ENCODE peak calls at places on chromosome 10, in four cellular contexts. L is uterus, H is thyroid gland, V is GM23248. P is an unnamed sample. For H3K4me1 and H3K36me3, the result is how much of the 10 kb centered on the place peaks cover.

GRCh38 chr10:132702601-132703304 is 83.2 kb downstream of the NKX6-2 start:
- DNase-seq in L (no peak), H (no peak), V (no peak), P (no peak)

GRCh38 chr10:373516-374309 is 238.5 kb downstream of the ZMYND11 start:
- DNase-seq in L (peak), H (peak), V (peak), P (peak)

GRCh38 chr10:15791816-15792524 is 68.3 kb downstream of the MINDY3 start:
- DNase-seq in V (peak), L (peak), H (no peak), P (no peak)

GRCh38 chr10:127195041-127195506 is 1.3 kb downstream of the INSYN2A start:
- DNase-seq in L (no peak), H (no peak), V (peak), P (no peak)

GRCh38 chr10:106571216-106571954 is 593.1 kb downstream of the SORCS1 start:
- DNase-seq in V (peak), L (no peak), H (no peak), P (peak)

GRCh38 chr10:90289037-90289436 is 568.8 kb downstream of the HTR7 start:
- DNase-seq in L (no peak), H (no peak), V (no peak), P (no peak)

GRCh38 chr10:118047363-118047719 is 600 bp upstream of the RAB11FIP2 start:
- DNase-seq in H (peak), V (peak), L (peak), P (no peak)

GRCh38 chr10:60425392-60426110 is 35.9 kb upstream of the ANK3 start:
- DNase-seq in H (no peak), V (peak), L (no peak), P (peak)

GRCh38 chr10:66837335-66837734 is 88.5 kb upstream of the LRRTM3 start:
- DNase-seq in L (no peak), V (no peak), H (no peak), P (no peak)

GRCh38 chr10:12418000-12418399 is 68.7 kb downstream of the CAMK1D start:
- DNase-seq in H (peak), V (peak), L (peak), P (no peak)

GRCh38 chr10:107834706-107835105 is 670.2 kb upstream of the SORCS1 start:
- DNase-seq in H (no peak), V (peak), L (no peak), P (no peak)

GRCh38 chr10:3010819-3011422 is 56.4 kb upstream of the PFKP start:
- DNase-seq in V (no peak), L (no peak), H (no peak), P (no peak)

GRCh38 chr10:133033742-133034048 is 54.0 kb upstream of the ADGRA1 start:
- DNase-seq in H (no peak), V (no peak), L (no peak), P (no peak)

GRCh38 chr10:126216221-126216701 is 172.0 kb downstream of the ADAM12 start:
- DNase-seq in V (peak), H (no peak), L (peak), P (peak)

GRCh38 chr10:96724621-96725020 is 4.3 kb upstream of the PIK3AP1 start:
- DNase-seq in H (no peak), V (no peak), L (no peak), P (no peak)

GRCh38 chr10:74223755-74224530 is 72.9 kb downstream of the ADK start:
- DNase-seq in L (no peak), V (peak), H (no peak), P (no peak)

GRCh38 chr10:121070257-121070656 is 219.1 kb downstream of the WDR11 start:
- DNase-seq in H (no peak), V (no peak), L (no peak), P (peak)

GRCh38 chr10:90293629-90294028 is 564.2 kb downstream of the HTR7 start:
- DNase-seq in L (no peak), V (no peak), H (no peak), P (no peak)

GRCh38 chr10:88138319-88138848 is 275.0 kb downstream of the PTEN start:
- DNase-seq in V (no peak), L (no peak), H (no peak), P (no peak)

GRCh38 chr10:63887026-63887589 is 365.9 kb downstream of the REEP3 start:
- DNase-seq in L (no peak), V (no peak), H (no peak), P (no peak)

GRCh38 chr10:123766012-123766411 is 99.9 kb downstream of the GPR26 start:
- DNase-seq in V (no peak), L (no peak), H (no peak), P (no peak)

GRCh38 chr10:7333995-7334964 is 76.6 kb downstream of the SFMBT2 start:
- DNase-seq in H (no peak), L (no peak), V (no peak), P (no peak)

GRCh38 chr10:43868952-43869351 is 220.3 kb upstream of the ZNF32 start:
- DNase-seq in H (no peak), L (no peak), V (no peak), P (no peak)

GRCh38 chr10:8050561-8051108 is 3.9 kb upstream of the GATA3 start:
- DNase-seq in L (no peak), H (no peak), V (peak), P (peak)

GRCh38 chr10:111126981-111127848 is 50.4 kb downstream of the ADRA2A start:
- DNase-seq in H (no peak), L (no peak), V (no peak), P (no peak)

GRCh38 chr10:115844592-115844991 is 428.4 kb downstream of the GFRA1 start:
- DNase-seq in V (no peak), L (no peak), H (no peak), P (no peak)

GRCh38 chr10:11685787-11686218 is 56.4 kb upstream of the ECHDC3 start:
- DNase-seq in H (peak), V (peak), L (peak), P (peak)

GRCh38 chr10:60810437-60811182 is 32.3 kb downstream of the CDK1 start:
- DNase-seq in V (peak), H (no peak), L (no peak), P (no peak)

GRCh38 chr10:34978080-34978479 is 112.1 kb downstream of the CUL2 start:
- DNase-seq in H (no peak), V (no peak), L (no peak), P (no peak)

GRCh38 chr10:114257488-114257887 is 18.4 kb downstream of the VWA2 start:
- DNase-seq in L (no peak), H (no peak), V (no peak), P (no peak)

GRCh38 chr10:21964983-21965665 is 38.4 kb downstream of the DNAJC1 start:
- DNase-seq in L (no peak), H (no peak), V (no peak), P (no peak)

GRCh38 chr10:133357293-133358151 is at the start of gene FUOM:
- DNase-seq in L (peak), V (peak), H (peak), P (peak)

GRCh38 chr10:33337335-33337854 is 2.9 kb upstream of the NRP1 start:
- DNase-seq in H (peak), V (peak), L (peak), P (peak)

GRCh38 chr10:11488126-11488525 is 123.3 kb downstream of the USP6NL start:
- DNase-seq in V (no peak), H (peak), L (no peak), P (no peak)

GRCh38 chr10:62384447-62385081 is 10.4 kb downstream of the ZNF365 start:
- DNase-seq in H (no peak), V (peak), L (no peak), P (no peak)
- H3K4me3 ChIP-seq in H (no peak), V (peak), L (no peak), P (no peak)

GRCh38 chr10:17004801-17005380 is 124.7 kb downstream of the CUBN start:
- DNase-seq in H (no peak), L (no peak), V (no peak), P (no peak)

GRCh38 chr10:17007381-17007780 is 122.2 kb downstream of the CUBN start:
- DNase-seq in H (no peak), L (no peak), V (no peak), P (no peak)

GRCh38 chr10:17006631-17007161 is 122.9 kb downstream of the CUBN start:
- DNase-seq in V (peak), H (peak), L (no peak), P (no peak)

GRCh38 chr10:17007836-17008235 is 121.8 kb downstream of the CUBN start:
- DNase-seq in H (no peak), V (no peak), L (no peak), P (no peak)

GRCh38 chr10:17005621-17006566 is 123.7 kb downstream of the CUBN start:
- DNase-seq in H (no peak), V (peak), L (no peak), P (no peak)
- H3K4me1 ChIP-seq in H (half or more), V (half or more), L (under half), P (under half)

DNA sequence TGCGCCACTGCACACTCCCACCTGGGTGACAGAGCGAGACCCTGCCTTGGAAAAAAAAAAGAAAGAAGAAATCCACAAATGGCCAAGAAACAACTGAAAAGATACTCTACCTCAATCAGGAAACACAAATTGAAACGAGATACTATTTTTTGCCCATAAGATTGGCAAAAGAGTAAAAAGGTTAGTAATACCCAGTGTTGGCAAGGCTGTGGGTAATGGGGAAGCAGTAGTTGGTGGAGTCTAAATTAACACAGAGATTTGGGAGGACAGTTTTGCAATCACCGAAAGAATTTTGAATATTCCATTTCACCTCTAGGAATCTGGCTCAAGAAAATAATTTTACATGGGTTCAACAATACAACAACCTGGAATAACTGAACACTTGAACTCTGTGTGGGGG is 19.9 kb downstream of the ABRAXAS2 start:
- DNase-seq in H (no peak), V (no peak), L (no peak), P (no peak)
- H3K36me3 ChIP-seq in H (under half), V (under half), L (under half), P (under half)

GRCh38 chr10:48439581-48440041 is 133.1 kb downstream of the MAPK8 start:
- DNase-seq in V (peak), L (no peak), H (peak), P (no peak)

GRCh38 chr10:48442090-48442808 is 135.8 kb downstream of the MAPK8 start:
- DNase-seq in H (no peak), L (no peak), V (no peak), P (no peak)

GRCh38 chr10:48439031-48439430 is 132.6 kb downstream of the MAPK8 start:
- DNase-seq in V (peak), H (no peak), L (no peak), P (no peak)

GRCh38 chr10:48442809-48443177 is 136.3 kb downstream of the MAPK8 start:
- DNase-seq in L (no peak), H (no peak), V (no peak), P (no peak)

DNA sequence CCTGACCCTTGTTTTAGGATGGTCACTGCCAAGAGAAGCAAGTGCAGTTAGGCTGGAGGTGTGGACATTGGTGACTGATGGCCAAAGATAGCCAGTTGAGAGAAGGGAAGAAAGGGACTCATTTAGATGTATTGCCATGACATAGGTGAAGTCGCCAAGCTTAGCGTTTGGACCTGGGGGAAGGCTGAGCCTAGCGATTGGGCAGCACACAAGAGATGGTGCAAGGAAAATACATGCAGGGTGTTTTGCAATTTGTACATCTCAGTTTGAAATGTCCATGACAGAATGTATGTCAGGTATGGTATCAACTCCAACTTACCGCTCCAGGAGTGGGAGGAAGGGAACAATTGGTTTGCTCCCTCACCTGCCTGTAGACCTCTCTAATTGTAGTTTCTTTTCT is 134.3 kb downstream of the MAPK8 start:
- DNase-seq in V (no peak), L (no peak), H (no peak), P (no peak)
- H3K4me3 ChIP-seq in V (no peak), L (no peak), H (no peak), P (no peak)

GRCh38 chr10:129548534-129549130 is 81.6 kb downstream of the MGMT start:
- DNase-seq in L (no peak), H (no peak), V (no peak), P (no peak)
- H3K4me1 ChIP-seq in L (under half), H (under half), V (under half), P (under half)

GRCh38 chr10:79282388-79282787 is 64.9 kb upstream of the PPIF start:
- DNase-seq in H (no peak), L (no peak), V (no peak), P (no peak)

GRCh38 chr10:79277579-79277978 is 69.7 kb upstream of the PPIF start:
- DNase-seq in L (no peak), H (no peak), V (no peak), P (no peak)

GRCh38 chr10:79284158-79284871 is 63.0 kb upstream of the PPIF start:
- DNase-seq in L (no peak), V (no peak), H (no peak), P (no peak)

GRCh38 chr10:79285315-79286185 is 61.7 kb upstream of the PPIF start:
- DNase-seq in H (no peak), V (no peak), L (no peak), P (no peak)

GRCh38 chr10:79280956-79281355 is 66.3 kb upstream of the PPIF start:
- DNase-seq in H (peak), V (no peak), L (no peak), P (no peak)
- H3K36me3 ChIP-seq in H (under half), V (under half), L (under half), P (under half)

GRCh38 chr10:58158806-58159205 is 108.9 kb downstream of the IPMK start:
- DNase-seq in V (peak), H (no peak), L (no peak), P (no peak)
- H3K4me3 ChIP-seq in V (no peak), H (no peak), L (no peak), P (no peak)

P was measured in HAP-1.